ENCODE peak calls at places on chromosomes 13 and 19, in four cellular contexts. F is GM23248; X is CD4-positive, alpha-beta memory T cell; A is naive thymus-derived CD8-positive, alpha-beta T cell. Y is an unnamed sample.

GRCh38 chr13:32969516-32969941 is 46.7 kb upstream of the KL start:
- DNase-seq in A (no peak), F (peak; percentile 82), X (no peak), Y (no peak)

GRCh38 chr13:47835470-47836228 is 165.4 kb downstream of the SUCLA2 start:
- DNase-seq in A (no peak), X (no peak), F (no peak), Y (no peak)

GRCh38 chr13:114108894-114109293 is 23.5 kb downstream of the RASA3 start:
- DNase-seq in X (no peak), F (no peak), A (peak; percentile 15), Y (no peak)

GRCh38 chr13:78382946-78383542 is 220.3 kb downstream of the POU4F1 start:
- DNase-seq in F (no peak), A (no peak), X (no peak), Y (no peak)

GRCh38 chr19:4557186-4557970 is 2.1 kb downstream of the SEMA6B start:
- DNase-seq in X (no peak), F (no peak), A (no peak), Y (no peak)

GRCh38 chr13:76647550-76647949 is 238.7 kb downstream of the KCTD12 start:
- DNase-seq in A (no peak), X (no peak), F (peak; percentile 55), Y (no peak)

GRCh38 chr19:55781112-55781511 is 12.2 kb downstream of the RFPL4AL1 start:
- DNase-seq in A (no peak), F (no peak), X (no peak), Y (no peak)

GRCh38 chr13:110338441-110339101 is 31.5 kb downstream of the COL4A2 start:
- DNase-seq in F (peak; percentile 41), A (no peak), X (no peak), Y (no peak)

GRCh38 chr13:21691500-21691899 is 20.6 kb downstream of the FGF9 start:
- DNase-seq in F (no peak), A (no peak), X (no peak), Y (no peak)

GRCh38 chr13:60838581-60838980 is 441.6 kb downstream of the TDRD3 start:
- DNase-seq in X (no peak), A (no peak), F (no peak), Y (no peak)

GRCh38 chr13:94620286-94620896 is 18.7 kb downstream of the GPR180 start:
- DNase-seq in X (peak; percentile 6), A (no peak), F (peak; percentile 53), Y (peak; percentile 50)

GRCh38 chr13:46127336-46128023 is 22.6 kb upstream of the CPB2 start:
- DNase-seq in X (no peak), A (no peak), F (no peak), Y (no peak)

GRCh38 chr13:111577429-111577828 is 257.0 kb downstream of the TEX29 start:
- DNase-seq in A (no peak), F (no peak), X (no peak), Y (no peak)

GRCh38 chr13:35727881-35728280 is 251.4 kb upstream of the MAB21L1 start:
- DNase-seq in F (no peak), X (no peak), A (no peak), Y (no peak)

GRCh38 chr13:44819245-44819644 is 170.0 kb downstream of the NUFIP1 start:
- DNase-seq in X (no peak), A (no peak), F (peak; percentile 73), Y (no peak)

GRCh38 chr19:23771761-23772667 is 13.3 kb upstream of the ZNF681 start:
- DNase-seq in X (no peak), F (no peak), A (no peak), Y (no peak)